ENCODE peak calls at places on chromosomes 13 and 19, in four cellular contexts. S is K562, M is GM12878, P is HepG2. W is an unnamed sample.

GRCh38 chr19:33641956-33642498 is 20.3 kb downstream of the CHST8 start:
- DNase-seq in S (no peak), M (no peak), P (no peak), W (no peak)

GRCh38 chr13:97114696-97115095 is 107.4 kb upstream of the MBNL2 start:
- DNase-seq in S (no peak), M (no peak), P (no peak), W (no peak)

GRCh38 chr19:35090795-35091214 is 24.8 kb upstream of the FXYD3 start:
- DNase-seq in S (no peak), M (no peak), P (no peak), W (peak; percentile 72)

GRCh38 chr19:48443731-48444128 is 2.1 kb upstream of the GRWD1 start:
- DNase-seq in S (no peak), M (no peak), P (no peak), W (no peak)

GRCh38 chr19:4575267-4575793 is 15.8 kb upstream of the SEMA6B start:
- DNase-seq in S (peak; percentile 75), M (no peak), P (peak; percentile 70), W (peak; percentile 95)

GRCh38 chr19:1295169-1296012 is 9.7 kb downstream of the EFNA2 start:
- DNase-seq in S (peak; percentile 97), M (no peak), P (no peak), W (no peak)

GRCh38 chr19:45125975-45126493 is 33.1 kb downstream of the PPP1R37 start:
- DNase-seq in S (peak; percentile 66), M (no peak), P (peak; percentile 65), W (peak; percentile 56)

GRCh38 chr19:57305056-57305455 is 15.2 kb upstream of the ZNF543 start:
- DNase-seq in S (no peak), M (no peak), P (no peak), W (no peak)

GRCh38 chr13:44879452-44880058 is 109.7 kb downstream of the NUFIP1 start:
- DNase-seq in S (no peak), M (peak; percentile 8), P (no peak), W (no peak)

GRCh38 chr13:44874176-44874575 is 115.1 kb downstream of the NUFIP1 start:
- DNase-seq in S (no peak), M (no peak), P (no peak), W (no peak)

GRCh38 chr13:44873486-44873885 is 115.8 kb downstream of the NUFIP1 start:
- DNase-seq in S (no peak), M (no peak), P (no peak), W (no peak)

GRCh38 chr13:44874886-44875630 is 114.2 kb downstream of the NUFIP1 start:
- DNase-seq in S (no peak), M (no peak), P (no peak), W (no peak)

GRCh38 chr13:44876782-44877324 is 112.4 kb downstream of the NUFIP1 start:
- DNase-seq in S (peak; percentile 39), M (no peak), P (no peak), W (peak; percentile 82)
- TF ChIP-seq ATF3 in S (no peak), M (no peak), P (no peak), W (no peak)

GRCh38 chr19:46256855-46257254 is 27.3 kb downstream of the IGFL1 start:
- DNase-seq in S (no peak), M (no peak), P (no peak), W (no peak)

GRCh38 chr19:46250057-46250456 is 20.5 kb downstream of the IGFL1 start:
- DNase-seq in S (no peak), M (no peak), P (no peak), W (no peak)

GRCh38 chr19:46254776-46255175 is 25.2 kb downstream of the IGFL1 start:
- DNase-seq in S (no peak), M (no peak), P (no peak), W (no peak)

DNA sequence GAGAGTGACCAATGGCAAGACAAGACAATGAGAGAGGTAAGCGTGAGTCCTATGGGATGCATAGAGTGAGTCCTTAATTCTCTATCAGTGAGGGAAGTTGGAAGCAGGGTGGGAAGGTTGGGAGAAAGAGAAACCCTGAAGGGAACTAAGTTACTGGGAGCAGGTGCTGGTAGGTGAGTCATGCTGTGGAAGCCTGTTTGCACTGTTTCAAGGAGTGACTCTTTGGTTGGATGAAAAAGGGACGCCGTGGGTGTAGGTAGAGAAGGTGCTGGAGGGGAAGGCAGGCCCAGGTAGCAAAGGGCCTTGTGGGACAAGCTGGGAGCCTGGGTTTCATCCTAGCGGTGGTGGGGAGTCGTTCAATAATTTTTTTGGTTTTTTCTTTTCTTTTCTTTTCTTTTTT is 21.9 kb downstream of the IGFL1 start:
- DNase-seq in S (no peak), M (no peak), P (no peak), W (no peak)
- TF ChIP-seq USF2 in S (no peak), M (no peak), P (no peak), W (no peak)

DNA sequence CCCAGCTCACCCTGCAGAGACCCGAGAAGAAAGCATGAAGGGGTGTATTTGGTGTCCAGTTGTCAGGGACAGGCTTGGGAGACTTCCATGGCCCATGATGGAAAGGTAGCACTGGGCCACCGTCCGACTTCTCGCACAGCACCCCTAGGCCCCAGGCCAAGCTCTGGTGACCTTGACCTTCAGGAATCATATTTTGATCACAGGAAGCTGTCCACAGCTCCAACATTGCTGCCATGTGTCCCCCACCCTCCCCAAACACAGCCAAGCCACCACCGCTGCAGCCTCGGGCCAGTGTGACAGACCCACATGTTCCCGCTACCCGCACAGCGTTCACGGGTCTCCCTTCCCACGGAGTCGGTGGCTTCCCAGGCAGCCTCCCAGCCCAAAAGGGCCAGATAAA is 842 bp upstream of the PTGIR start:
- DNase-seq in S (no peak), M (no peak), P (no peak), W (no peak)
- H2AFZ ChIP-seq in S (peak overlapping the region; percentile 95), M (no peak overlapping the region), P (no peak overlapping the region), W (no peak overlapping the region)

GRCh38 chr19:10812196-10812595 is 23.8 kb downstream of the TMED1 start:
- DNase-seq in S (no peak), M (no peak), P (no peak), W (no peak)

GRCh38 chr19:10815969-10816635 is 19.9 kb downstream of the TMED1 start:
- DNase-seq in S (no peak), M (no peak), P (no peak), W (no peak)

GRCh38 chr19:10811391-10812111 is 24.5 kb downstream of the TMED1 start:
- DNase-seq in S (peak; percentile 80), M (no peak), P (peak; percentile 30), W (no peak)

GRCh38 chr19:10815007-10815531 is 20.9 kb downstream of the TMED1 start:
- DNase-seq in S (no peak), M (no peak), P (no peak), W (no peak)

GRCh38 chr19:10812902-10813404 is 23.1 kb downstream of the TMED1 start:
- DNase-seq in S (peak; percentile 85), M (no peak), P (no peak), W (no peak)
- TF ChIP-seq ATF3 in S (peak; percentile 70), M (no peak), P (no peak), W (no peak)

GRCh38 chr13:108702171-108702570 is 72.8 kb downstream of the MYO16 start:
- DNase-seq in S (no peak), M (no peak), P (no peak), W (no peak)

GRCh38 chr13:108700421-108701170 is 71.2 kb downstream of the MYO16 start:
- DNase-seq in S (no peak), M (no peak), P (no peak), W (no peak)

DNA sequence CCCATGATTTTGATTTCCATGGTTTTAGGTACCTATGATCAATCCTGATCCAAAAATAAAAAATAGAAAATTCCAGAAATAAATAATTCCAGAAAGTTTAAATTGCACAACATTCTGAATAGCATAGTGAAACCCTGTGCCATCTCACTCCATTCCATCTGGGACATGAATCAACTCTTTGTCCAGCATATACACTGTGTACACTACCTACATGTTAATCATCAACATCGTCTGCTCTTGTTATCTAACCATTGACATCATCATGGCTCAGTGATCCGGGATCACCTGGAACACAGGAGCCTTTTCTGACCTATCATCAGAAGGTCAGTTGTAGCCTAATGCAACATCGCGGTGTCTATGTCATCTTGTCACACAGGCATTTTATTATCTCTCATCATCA is 75.6 kb downstream of the MYO16 start:
- DNase-seq in S (no peak), M (no peak), P (peak; percentile 49), W (no peak)
- TF ChIP-seq USF2 in S (no peak), M (no peak), P (no peak), W (no peak)

DNA sequence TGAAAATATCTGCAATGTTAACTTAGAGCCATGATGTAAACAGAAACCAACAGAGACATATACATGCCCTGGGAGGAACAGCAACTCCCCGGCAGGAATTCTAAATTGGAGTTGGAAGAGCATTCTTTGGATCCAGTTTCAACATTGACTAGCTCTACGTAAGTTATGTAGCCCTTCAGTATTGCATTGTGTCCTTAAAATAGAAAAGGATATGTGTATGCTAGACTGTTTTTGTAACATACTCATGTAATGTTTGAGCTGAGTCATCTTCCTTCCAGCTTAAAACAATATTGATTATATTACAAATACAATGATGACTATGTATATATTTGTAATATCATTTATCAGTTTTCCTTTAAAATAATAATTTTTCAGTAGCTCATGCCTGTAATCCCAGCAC is 1422.2 kb upstream of the PCDH20 start:
- DNase-seq in S (no peak), M (no peak), P (no peak), W (no peak)
- H2AFZ ChIP-seq in S (no peak overlapping the region), M (no peak overlapping the region), P (no peak overlapping the region), W (no peak overlapping the region)

GRCh38 chr13:90951663-90952062 is 395.8 kb upstream of the MIR17HG start:
- DNase-seq in S (no peak), M (no peak), P (no peak), W (no peak)

GRCh38 chr13:90956036-90956435 is 391.5 kb upstream of the MIR17HG start:
- DNase-seq in S (no peak), M (no peak), P (no peak), W (no peak)

GRCh38 chr13:90950134-90950533 is 397.4 kb upstream of the MIR17HG start:
- DNase-seq in S (no peak), M (no peak), P (no peak), W (no peak)

DNA sequence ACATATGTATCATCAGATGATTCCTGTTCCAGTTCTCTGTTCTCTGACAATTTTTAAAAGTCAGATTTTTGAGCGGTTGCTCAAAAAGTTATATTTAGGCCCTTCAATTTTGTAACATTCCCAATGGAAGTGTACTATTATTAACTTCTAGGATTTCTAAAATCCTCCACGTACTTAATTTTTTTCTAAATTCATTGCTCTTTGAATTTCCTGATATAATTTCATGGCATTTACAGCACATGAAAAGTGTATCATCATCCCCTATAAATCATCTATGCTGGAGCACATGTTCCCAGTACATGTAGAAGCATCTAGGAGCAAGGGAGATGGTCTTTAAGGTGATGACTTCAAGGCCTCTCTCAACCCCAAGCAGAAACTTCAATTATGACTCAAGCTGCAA is 392.9 kb upstream of the MIR17HG start:
- DNase-seq in S (no peak), M (no peak), P (no peak), W (no peak)
- TF ChIP-seq ATF3 in S (no peak), M (no peak), P (no peak), W (no peak)

DNA sequence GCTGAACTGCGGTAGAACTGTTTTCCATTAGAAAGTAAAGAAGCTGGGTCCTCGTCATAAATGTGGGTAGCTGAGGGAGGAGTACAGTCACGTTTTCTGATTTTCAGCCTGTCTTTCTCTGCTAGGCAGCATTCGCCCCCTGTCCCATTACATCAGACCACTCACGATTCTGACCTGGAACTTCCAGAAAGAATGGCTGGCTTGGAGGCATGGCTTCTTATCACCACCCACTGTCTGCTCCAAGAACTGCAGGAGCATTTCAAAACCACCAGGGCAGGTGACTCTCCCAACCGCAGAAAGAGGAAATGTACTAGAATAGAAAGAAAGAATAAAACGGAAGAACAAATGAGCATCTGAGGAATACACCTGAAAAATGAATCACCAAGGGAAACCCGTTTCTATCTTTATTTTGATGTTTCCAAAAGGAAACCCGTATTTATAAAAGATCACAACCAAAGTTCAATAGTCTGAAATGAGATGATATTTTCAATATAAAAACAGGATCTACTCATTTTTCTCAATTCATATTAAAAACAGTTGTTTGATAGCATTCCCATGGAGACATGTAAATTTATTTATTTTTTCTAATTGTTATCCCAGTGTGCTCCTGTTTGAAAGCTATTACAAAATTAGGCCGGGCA is 22.1 kb upstream of the POMP start:
- DNase-seq in S (peak; percentile 41), M (peak; percentile 68), P (peak; percentile 58), W (peak; percentile 63)
- TF ChIP-seq USF2 in S (no peak), M (no peak), P (peak; percentile 18), W (no peak)

W was measured in H1.